ENCODE peak calls at places on chromosomes 6 and 20, in five cellular contexts. I is keratinocyte, R is activated T-cell treated with anti-CD3 and anti-CD28 coated beads for 48 hours, D is NCI-H2171 treated with DMSO at 0.1 percent for 48 hours, T is T-cell. C is an unnamed sample.

GRCh38 chr6:157074969-157075368 is 248.3 kb downstream of the TMEM242 start:
- DNase-seq in I (no peak), R (no peak), D (no peak), T (no peak), C (no peak)

GRCh38 chr20:56636701-56637100 is 7.6 kb downstream of the TFAP2C start:
- DNase-seq in I (peak), R (no peak), D (no peak), T (no peak), C (peak)

GRCh38 chr6:133447924-133448323 is 206.8 kb downstream of the EYA4 start:
- DNase-seq in I (no peak), R (no peak), D (no peak), T (no peak), C (no peak)

GRCh38 chr6:161088676-161089328 is 97.2 kb downstream of the MAP3K4 start:
- DNase-seq in I (no peak), R (no peak), D (no peak), T (no peak), C (no peak)

GRCh38 chr6:75376347-75377024 is 91.9 kb upstream of the TMEM30A start:
- DNase-seq in I (no peak), R (no peak), D (no peak), T (no peak), C (no peak)

GRCh38 chr6:136501081-136501480 is 49.1 kb downstream of the MAP7 start:
- DNase-seq in I (no peak), R (no peak), D (no peak), T (no peak), C (no peak)

GRCh38 chr6:26249959-26250805 is 114.8 kb upstream of the BTN3A2 start:
- DNase-seq in I (no peak), R (peak), D (peak), T (peak), C (peak)

GRCh38 chr20:1509237-1509636 is 18.0 kb upstream of the SIRPB2 start:
- DNase-seq in I (no peak), R (peak), D (no peak), T (peak), C (no peak)

GRCh38 chr6:39312912-39313525 is 1.2 kb downstream of the KCNK17 start:
- DNase-seq in I (no peak), R (no peak), D (no peak), T (no peak), C (no peak)

GRCh38 chr6:83258517-83258916 is 65.4 kb downstream of the RWDD2A start:
- DNase-seq in I (no peak), R (no peak), D (no peak), T (no peak), C (no peak)

GRCh38 chr6:114638346-114638745 is 295.5 kb upstream of the HS3ST5 start:
- DNase-seq in I (no peak), R (no peak), D (no peak), T (no peak), C (no peak)

GRCh38 chr6:1063671-1064355 is 248.1 kb upstream of the FOXQ1 start:
- DNase-seq in I (no peak), R (no peak), D (no peak), T (no peak), C (peak)

GRCh38 chr6:122726649-122727048 is 52.9 kb upstream of the FABP7 start:
- DNase-seq in I (no peak), R (no peak), D (no peak), T (no peak), C (no peak)